ENCODE peak calls at places on chromosomes 1 and 21, in four cellular contexts. One of them, this sample, is unnamed. For H3K27me3, the result is how much of the 10 kb centered on the place peaks cover.

GRCh38 chr21:31386006-31386405 is 41.9 kb upstream of the TIAM1 start:
- DNase-seq in mammary epithelial cell: no peak
- DNase-seq in Peyer's patch: no peak
- DNase-seq in sigmoid colon: no peak
- DNase-seq in this sample: no peak

GRCh38 chr1:16461681-16462080 is 21.2 kb downstream of the NECAP2 start:
- DNase-seq in mammary epithelial cell: no peak
- DNase-seq in Peyer's patch: no peak
- DNase-seq in sigmoid colon: no peak
- DNase-seq in this sample: no peak

GRCh38 chr1:219659682-219660081 is 46.8 kb upstream of the ZC3H11B start:
- DNase-seq in mammary epithelial cell: no peak
- DNase-seq in Peyer's patch: no peak
- DNase-seq in sigmoid colon: no peak
- DNase-seq in this sample: no peak

GRCh38 chr1:245645406-245645805 is 490.6 kb downstream of the KIF26B start:
- DNase-seq in mammary epithelial cell: no peak
- DNase-seq in Peyer's patch: no peak
- DNase-seq in sigmoid colon: no peak
- DNase-seq in this sample: no peak

GRCh38 chr1:70427976-70428375 is 16.9 kb downstream of the CTH start:
- DNase-seq in mammary epithelial cell: no peak
- DNase-seq in Peyer's patch: no peak
- DNase-seq in sigmoid colon: no peak
- DNase-seq in this sample: no peak

GRCh38 chr1:48940354-48940753 is 163.7 kb upstream of the BEND5 start:
- DNase-seq in mammary epithelial cell: no peak
- DNase-seq in Peyer's patch: no peak
- DNase-seq in sigmoid colon: no peak
- DNase-seq in this sample: no peak

GRCh38 chr1:246279402-246279801 is 227.7 kb downstream of the SMYD3 start:
- DNase-seq in mammary epithelial cell: no peak
- DNase-seq in Peyer's patch: no peak
- DNase-seq in sigmoid colon: no peak
- DNase-seq in this sample: no peak

GRCh38 chr1:208616776-208617175 is 372.6 kb upstream of the PLXNA2 start:
- DNase-seq in mammary epithelial cell: no peak
- DNase-seq in Peyer's patch: no peak
- DNase-seq in sigmoid colon: no peak
- DNase-seq in this sample: no peak

GRCh38 chr1:44830900-44831304 is 12.2 kb downstream of the PTCH2 start:
- DNase-seq in mammary epithelial cell: no peak
- DNase-seq in Peyer's patch: no peak
- DNase-seq in sigmoid colon: no peak
- DNase-seq in this sample: no peak

GRCh38 chr1:6509603-6510291 is 18.3 kb upstream of the PLEKHG5 start:
- DNase-seq in mammary epithelial cell: no peak
- DNase-seq in Peyer's patch: no peak
- DNase-seq in sigmoid colon: no peak
- DNase-seq in this sample: no peak

GRCh38 chr1:215181518-215181917 is 99.0 kb downstream of the KCNK2 start:
- DNase-seq in mammary epithelial cell: peak
- DNase-seq in Peyer's patch: no peak
- DNase-seq in sigmoid colon: no peak
- DNase-seq in this sample: no peak

GRCh38 chr1:193229136-193229535 is 42.7 kb upstream of the B3GALT2 start:
- DNase-seq in mammary epithelial cell: peak
- DNase-seq in Peyer's patch: no peak
- DNase-seq in sigmoid colon: no peak
- DNase-seq in this sample: no peak

GRCh38 chr1:183636334-183636682 is 725 bp upstream of the ARPC5 start:
- DNase-seq in mammary epithelial cell: no peak
- DNase-seq in Peyer's patch: peak
- DNase-seq in sigmoid colon: no peak
- DNase-seq in this sample: no peak

GRCh38 chr1:69506721-69507120 is 61.0 kb upstream of the LRRC7 start:
- DNase-seq in mammary epithelial cell: no peak
- DNase-seq in Peyer's patch: no peak
- DNase-seq in sigmoid colon: no peak
- DNase-seq in this sample: no peak

GRCh38 chr1:20494609-20495311 is 8.8 kb upstream of the CAMK2N1 start:
- DNase-seq in mammary epithelial cell: peak
- DNase-seq in Peyer's patch: peak
- DNase-seq in sigmoid colon: no peak
- DNase-seq in this sample: peak

GRCh38 chr1:119448112-119448511 is 33.2 kb downstream of the HSD3B2 start:
- DNase-seq in mammary epithelial cell: peak
- DNase-seq in Peyer's patch: no peak
- DNase-seq in sigmoid colon: no peak
- DNase-seq in this sample: no peak

GRCh38 chr1:154186177-154186576 is 5.7 kb downstream of the TPM3 start:
- DNase-seq in mammary epithelial cell: peak
- DNase-seq in Peyer's patch: peak
- DNase-seq in sigmoid colon: no peak
- DNase-seq in this sample: no peak

GRCh38 chr1:43836267-43836951 is 97.2 kb upstream of the ARTN start:
- DNase-seq in mammary epithelial cell: peak
- DNase-seq in Peyer's patch: peak
- DNase-seq in sigmoid colon: peak
- DNase-seq in this sample: no peak

GRCh38 chr21:41647806-41648561 is 118.9 kb downstream of the RIPK4 start:
- DNase-seq in mammary epithelial cell: no peak
- DNase-seq in Peyer's patch: no peak
- DNase-seq in sigmoid colon: no peak
- DNase-seq in this sample: no peak

GRCh38 chr1:111735858-111736544 is 3.2 kb downstream of the INKA2 start:
- DNase-seq in mammary epithelial cell: no peak
- DNase-seq in Peyer's patch: no peak
- DNase-seq in sigmoid colon: no peak
- DNase-seq in this sample: no peak

GRCh38 chr1:8020032-8020431 is 6.1 kb downstream of the ERRFI1 start:
- DNase-seq in mammary epithelial cell: peak
- DNase-seq in Peyer's patch: peak
- DNase-seq in sigmoid colon: no peak
- DNase-seq in this sample: peak

GRCh38 chr1:160189649-160190625 is at the start of gene CASQ1:
- DNase-seq in mammary epithelial cell: no peak
- DNase-seq in Peyer's patch: no peak
- DNase-seq in sigmoid colon: peak
- DNase-seq in this sample: no peak

GRCh38 chr1:23779826-23780371 is 1.7 kb downstream of the PITHD1 start:
- DNase-seq in mammary epithelial cell: peak
- DNase-seq in Peyer's patch: no peak
- DNase-seq in sigmoid colon: no peak
- DNase-seq in this sample: no peak

GRCh38 chr1:50308883-50309282 is 114.4 kb downstream of the DMRTA2 start:
- DNase-seq in mammary epithelial cell: peak
- DNase-seq in Peyer's patch: no peak
- DNase-seq in sigmoid colon: no peak
- DNase-seq in this sample: no peak

GRCh38 chr1:5623399-5623798 is 368.8 kb downstream of the NPHP4 start:
- DNase-seq in mammary epithelial cell: no peak
- DNase-seq in Peyer's patch: no peak
- DNase-seq in sigmoid colon: no peak
- DNase-seq in this sample: no peak

GRCh38 chr1:202540448-202540847 is 169.8 kb downstream of the SYT2 start:
- DNase-seq in mammary epithelial cell: no peak
- DNase-seq in Peyer's patch: no peak
- DNase-seq in sigmoid colon: no peak
- DNase-seq in this sample: no peak

GRCh38 chr1:109838838-109839240 is 71.8 kb upstream of the CSF1 start:
- DNase-seq in mammary epithelial cell: peak
- DNase-seq in Peyer's patch: no peak
- DNase-seq in sigmoid colon: peak
- DNase-seq in this sample: no peak

GRCh38 chr1:174534789-174535188 is 87.0 kb downstream of the GPR52 start:
- DNase-seq in mammary epithelial cell: peak
- DNase-seq in Peyer's patch: no peak
- DNase-seq in sigmoid colon: no peak
- DNase-seq in this sample: peak

GRCh38 chr1:172821609-172822274 is 162.8 kb downstream of the FASLG start:
- DNase-seq in mammary epithelial cell: peak
- DNase-seq in Peyer's patch: no peak
- DNase-seq in sigmoid colon: no peak
- DNase-seq in this sample: no peak

GRCh38 chr1:26300586-26301275 is 5.7 kb downstream of the UBXN11 start:
- DNase-seq in mammary epithelial cell: no peak
- DNase-seq in Peyer's patch: no peak
- DNase-seq in sigmoid colon: no peak
- DNase-seq in this sample: no peak

GRCh38 chr1:209411491-209411929 is 172.0 kb upstream of the CAMK1G start:
- DNase-seq in mammary epithelial cell: peak
- DNase-seq in Peyer's patch: no peak
- DNase-seq in sigmoid colon: no peak
- DNase-seq in this sample: no peak

GRCh38 chr21:14587266-14587665 is 41.2 kb upstream of the SAMSN1 start:
- DNase-seq in mammary epithelial cell: no peak
- DNase-seq in Peyer's patch: no peak
- DNase-seq in sigmoid colon: no peak
- DNase-seq in this sample: no peak

GRCh38 chr1:231432996-231433395 is 10.9 kb upstream of the EGLN1 start:
- DNase-seq in mammary epithelial cell: no peak
- DNase-seq in Peyer's patch: no peak
- DNase-seq in sigmoid colon: no peak
- DNase-seq in this sample: no peak
- H3K27me3 ChIP-seq in mammary epithelial cell: under half
- H3K27me3 ChIP-seq in Peyer's patch: under half
- H3K27me3 ChIP-seq in sigmoid colon: under half
- H3K27me3 ChIP-seq in this sample: under half

GRCh38 chr1:22383526-22384291 is 67.9 kb upstream of the ZBTB40 start:
- DNase-seq in mammary epithelial cell: no peak
- DNase-seq in Peyer's patch: no peak
- DNase-seq in sigmoid colon: no peak
- DNase-seq in this sample: no peak

GRCh38 chr1:22376546-22376945 is 75.1 kb upstream of the ZBTB40 start:
- DNase-seq in mammary epithelial cell: no peak
- DNase-seq in Peyer's patch: no peak
- DNase-seq in sigmoid colon: no peak
- DNase-seq in this sample: no peak

GRCh38 chr1:22376976-22377375 is 74.7 kb upstream of the ZBTB40 start:
- DNase-seq in mammary epithelial cell: no peak
- DNase-seq in Peyer's patch: no peak
- DNase-seq in sigmoid colon: no peak
- DNase-seq in this sample: no peak

GRCh38 chr1:22379566-22379965 is 72.1 kb upstream of the ZBTB40 start:
- DNase-seq in mammary epithelial cell: no peak
- DNase-seq in Peyer's patch: no peak
- DNase-seq in sigmoid colon: no peak
- DNase-seq in this sample: no peak

GRCh38 chr1:22380024-22380785 is 71.4 kb upstream of the ZBTB40 start:
- DNase-seq in mammary epithelial cell: no peak
- DNase-seq in Peyer's patch: no peak
- DNase-seq in sigmoid colon: no peak
- DNase-seq in this sample: no peak
- TF ChIP-seq CTCF in mammary epithelial cell: no peak
- TF ChIP-seq CTCF in Peyer's patch: no peak
- TF ChIP-seq CTCF in sigmoid colon: no peak
- TF ChIP-seq CTCF in this sample: no peak

DNA sequence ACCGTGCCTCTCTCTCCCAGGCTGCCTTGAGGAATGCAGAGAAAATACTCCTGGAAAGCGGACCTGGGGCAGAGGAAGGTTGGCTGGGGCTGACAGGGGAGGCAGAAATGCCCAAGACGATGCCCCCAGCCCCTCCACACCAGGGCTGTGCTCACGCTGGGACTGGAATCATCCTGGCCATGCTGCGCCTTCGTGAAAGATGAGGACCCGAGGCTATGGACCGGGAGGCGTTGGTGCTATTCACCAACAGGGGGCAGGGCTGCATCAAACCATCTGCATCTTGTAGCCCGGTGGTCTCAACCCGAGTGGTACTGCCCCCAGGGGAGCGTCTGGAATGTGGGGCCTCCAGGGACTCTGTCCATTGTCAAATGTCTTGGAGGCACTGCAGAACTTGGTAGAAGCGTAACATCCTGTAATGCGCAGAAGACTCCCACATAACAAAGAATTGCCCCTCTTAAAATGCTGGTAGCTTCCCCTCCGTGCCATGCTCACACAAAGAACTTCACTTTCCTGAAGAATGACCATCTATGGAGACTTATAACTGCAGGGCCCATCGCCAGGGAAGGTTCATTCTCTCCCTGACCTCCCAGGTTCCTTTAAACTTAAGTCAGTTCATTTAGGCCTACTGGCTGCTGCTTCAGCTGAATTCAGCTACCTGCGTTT is 251.2 kb downstream of the RRAGC start:
- DNase-seq in mammary epithelial cell: no peak
- DNase-seq in Peyer's patch: no peak
- DNase-seq in sigmoid colon: no peak
- DNase-seq in this sample: no peak
- H3K4me3 ChIP-seq in mammary epithelial cell: no peak
- H3K4me3 ChIP-seq in Peyer's patch: no peak
- H3K4me3 ChIP-seq in sigmoid colon: no peak
- H3K4me3 ChIP-seq in this sample: no peak

DNA sequence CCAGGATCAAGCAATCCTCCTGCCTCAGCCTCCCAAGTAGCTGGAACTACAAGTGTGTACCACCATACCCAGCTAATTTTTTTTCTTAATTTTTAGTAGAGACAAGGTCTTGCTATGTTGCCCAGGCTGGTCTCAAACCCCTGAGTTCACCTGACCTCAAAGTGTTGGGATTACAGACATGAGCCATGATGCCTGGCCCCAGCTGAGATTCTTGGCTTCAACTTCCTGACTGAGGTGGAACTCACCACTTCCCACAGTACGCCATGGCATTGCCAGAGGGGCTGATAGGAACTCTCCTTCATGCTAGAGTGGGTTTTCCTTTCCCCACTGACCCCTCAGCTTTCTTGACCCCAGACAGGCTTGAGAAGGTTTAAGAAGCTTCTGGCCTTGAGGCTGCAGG is 251.0 kb upstream of the CSF3R start:
- DNase-seq in mammary epithelial cell: no peak
- DNase-seq in Peyer's patch: peak
- DNase-seq in sigmoid colon: no peak
- DNase-seq in this sample: no peak
- H3K27me3 ChIP-seq in mammary epithelial cell: under half
- H3K27me3 ChIP-seq in Peyer's patch: under half
- H3K27me3 ChIP-seq in sigmoid colon: under half
- H3K27me3 ChIP-seq in this sample: under half

DNA sequence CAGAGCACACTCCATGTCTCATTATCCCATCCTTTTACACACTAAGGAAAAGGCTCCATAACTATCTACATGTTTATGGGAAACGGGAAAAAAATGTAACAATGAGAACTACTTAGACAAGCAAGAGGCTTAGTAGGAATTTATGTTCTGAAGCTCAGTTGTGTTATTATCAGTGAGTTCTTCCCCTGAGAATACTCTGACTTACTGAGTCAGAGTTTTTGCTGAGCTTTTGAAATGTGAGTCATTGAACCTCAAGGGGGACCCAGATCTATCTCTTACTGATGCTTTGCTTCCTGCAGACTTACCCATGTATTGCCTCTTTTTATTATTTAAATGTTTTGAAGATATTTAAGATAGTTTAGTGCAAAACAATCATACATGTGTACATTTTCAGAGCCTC is 20.1 kb downstream of the CFHR5 start:
- DNase-seq in mammary epithelial cell: peak
- DNase-seq in Peyer's patch: no peak
- DNase-seq in sigmoid colon: no peak
- DNase-seq in this sample: no peak
- TF ChIP-seq CTCF in mammary epithelial cell: no peak
- TF ChIP-seq CTCF in Peyer's patch: no peak
- TF ChIP-seq CTCF in sigmoid colon: no peak
- TF ChIP-seq CTCF in this sample: no peak

GRCh38 chr1:54401799-54402198 is 4.4 kb downstream of the SSBP3 start:
- DNase-seq in mammary epithelial cell: no peak
- DNase-seq in Peyer's patch: no peak
- DNase-seq in sigmoid colon: no peak
- DNase-seq in this sample: no peak
- H3K4me3 ChIP-seq in mammary epithelial cell: no peak
- H3K4me3 ChIP-seq in Peyer's patch: no peak
- H3K4me3 ChIP-seq in sigmoid colon: no peak
- H3K4me3 ChIP-seq in this sample: no peak

This sample was measured in kidney epithelial cell.